ENCODE peak calls at places on chromosomes 1 and 21, in nine cellular contexts. One of them, this sample, is unnamed.

GRCh38 chr1:188429385-188429784 is 1600.6 kb downstream of the PLA2G4A start:
- DNase-seq in HCEC 1CT: peak
- DNase-seq in amygdala: no peak
- DNase-seq in HTR-8/SVneo: no peak
- DNase-seq in ACHN: no peak
- DNase-seq in kidney tubule cell: no peak
- DNase-seq in left colon: no peak
- DNase-seq in Caki2: no peak
- DNase-seq in naive thymus-derived CD8-positive, alpha-beta T cell: no peak
- DNase-seq in this sample: no peak

GRCh38 chr1:44559361-44559760 is 114.9 kb downstream of the TMEM53 start:
- DNase-seq in HCEC 1CT: no peak
- DNase-seq in amygdala: no peak
- DNase-seq in HTR-8/SVneo: no peak
- DNase-seq in ACHN: no peak
- DNase-seq in kidney tubule cell: no peak
- DNase-seq in left colon: no peak
- DNase-seq in Caki2: no peak
- DNase-seq in naive thymus-derived CD8-positive, alpha-beta T cell: no peak
- DNase-seq in this sample: no peak

GRCh38 chr1:71473331-71473730 is 392.5 kb upstream of the ZRANB2 start:
- DNase-seq in HCEC 1CT: no peak
- DNase-seq in amygdala: no peak
- DNase-seq in HTR-8/SVneo: no peak
- DNase-seq in ACHN: no peak
- DNase-seq in kidney tubule cell: no peak
- DNase-seq in left colon: no peak
- DNase-seq in Caki2: no peak
- DNase-seq in naive thymus-derived CD8-positive, alpha-beta T cell: no peak
- DNase-seq in this sample: no peak

GRCh38 chr1:172874950-172875349 is 175.8 kb downstream of the TNFSF18 start:
- DNase-seq in HCEC 1CT: no peak
- DNase-seq in amygdala: no peak
- DNase-seq in HTR-8/SVneo: no peak
- DNase-seq in ACHN: no peak
- DNase-seq in kidney tubule cell: peak
- DNase-seq in left colon: no peak
- DNase-seq in Caki2: no peak
- DNase-seq in naive thymus-derived CD8-positive, alpha-beta T cell: no peak
- DNase-seq in this sample: no peak

GRCh38 chr1:185541861-185542260 is 192.3 kb upstream of the HMCN1 start:
- DNase-seq in HCEC 1CT: peak
- DNase-seq in amygdala: no peak
- DNase-seq in HTR-8/SVneo: peak
- DNase-seq in ACHN: no peak
- DNase-seq in kidney tubule cell: peak
- DNase-seq in left colon: no peak
- DNase-seq in Caki2: peak
- DNase-seq in naive thymus-derived CD8-positive, alpha-beta T cell: no peak
- DNase-seq in this sample: no peak

GRCh38 chr1:81115422-81115821 is 685.3 kb upstream of the ADGRL2 start:
- DNase-seq in HCEC 1CT: no peak
- DNase-seq in amygdala: no peak
- DNase-seq in HTR-8/SVneo: no peak
- DNase-seq in ACHN: no peak
- DNase-seq in kidney tubule cell: no peak
- DNase-seq in left colon: no peak
- DNase-seq in Caki2: no peak
- DNase-seq in naive thymus-derived CD8-positive, alpha-beta T cell: no peak
- DNase-seq in this sample: no peak

GRCh38 chr1:246798606-246799496 is 74.6 kb downstream of the SCCPDH start:
- DNase-seq in HCEC 1CT: no peak
- DNase-seq in amygdala: no peak
- DNase-seq in HTR-8/SVneo: no peak
- DNase-seq in ACHN: no peak
- DNase-seq in kidney tubule cell: no peak
- DNase-seq in left colon: no peak
- DNase-seq in Caki2: no peak
- DNase-seq in naive thymus-derived CD8-positive, alpha-beta T cell: no peak
- DNase-seq in this sample: no peak

GRCh38 chr1:220918285-220918951 is 39.2 kb downstream of the HLX start:
- DNase-seq in HCEC 1CT: no peak
- DNase-seq in amygdala: no peak
- DNase-seq in HTR-8/SVneo: no peak
- DNase-seq in ACHN: no peak
- DNase-seq in kidney tubule cell: no peak
- DNase-seq in left colon: no peak
- DNase-seq in Caki2: no peak
- DNase-seq in naive thymus-derived CD8-positive, alpha-beta T cell: no peak
- DNase-seq in this sample: peak

GRCh38 chr1:78114034-78114956 is 68.5 kb downstream of the GIPC2 start:
- DNase-seq in HCEC 1CT: peak
- DNase-seq in amygdala: peak
- DNase-seq in HTR-8/SVneo: peak
- DNase-seq in ACHN: peak
- DNase-seq in kidney tubule cell: peak
- DNase-seq in left colon: peak
- DNase-seq in Caki2: peak
- DNase-seq in naive thymus-derived CD8-positive, alpha-beta T cell: no peak
- DNase-seq in this sample: peak

GRCh38 chr1:32652244-32652962 is 1.4 kb downstream of the RBBP4 start:
- DNase-seq in HCEC 1CT: no peak
- DNase-seq in amygdala: no peak
- DNase-seq in HTR-8/SVneo: no peak
- DNase-seq in ACHN: no peak
- DNase-seq in kidney tubule cell: no peak
- DNase-seq in left colon: no peak
- DNase-seq in Caki2: no peak
- DNase-seq in naive thymus-derived CD8-positive, alpha-beta T cell: no peak
- DNase-seq in this sample: no peak

GRCh38 chr1:70767377-70767776 is 280.2 kb downstream of the PTGER3 start:
- DNase-seq in HCEC 1CT: peak
- DNase-seq in amygdala: no peak
- DNase-seq in HTR-8/SVneo: no peak
- DNase-seq in ACHN: no peak
- DNase-seq in kidney tubule cell: no peak
- DNase-seq in left colon: no peak
- DNase-seq in Caki2: no peak
- DNase-seq in naive thymus-derived CD8-positive, alpha-beta T cell: no peak
- DNase-seq in this sample: no peak

GRCh38 chr1:198444792-198445191 is 95.7 kb downstream of the ATP6V1G3 start:
- DNase-seq in HCEC 1CT: peak
- DNase-seq in amygdala: no peak
- DNase-seq in HTR-8/SVneo: no peak
- DNase-seq in ACHN: no peak
- DNase-seq in kidney tubule cell: no peak
- DNase-seq in left colon: no peak
- DNase-seq in Caki2: no peak
- DNase-seq in naive thymus-derived CD8-positive, alpha-beta T cell: no peak
- DNase-seq in this sample: no peak

GRCh38 chr21:35088235-35088865 is 39.2 kb upstream of the RUNX1 start:
- DNase-seq in HCEC 1CT: peak
- DNase-seq in amygdala: no peak
- DNase-seq in HTR-8/SVneo: no peak
- DNase-seq in ACHN: no peak
- DNase-seq in kidney tubule cell: peak
- DNase-seq in left colon: no peak
- DNase-seq in Caki2: no peak
- DNase-seq in naive thymus-derived CD8-positive, alpha-beta T cell: no peak
- DNase-seq in this sample: no peak

GRCh38 chr1:197200468-197200899 is 54.0 kb upstream of the ASPM start:
- DNase-seq in HCEC 1CT: peak
- DNase-seq in amygdala: peak
- DNase-seq in HTR-8/SVneo: no peak
- DNase-seq in ACHN: peak
- DNase-seq in kidney tubule cell: no peak
- DNase-seq in left colon: peak
- DNase-seq in Caki2: peak
- DNase-seq in naive thymus-derived CD8-positive, alpha-beta T cell: no peak
- DNase-seq in this sample: no peak

GRCh38 chr1:56297948-56298347 is 281.4 kb downstream of the PLPP3 start:
- DNase-seq in HCEC 1CT: no peak
- DNase-seq in amygdala: no peak
- DNase-seq in HTR-8/SVneo: no peak
- DNase-seq in ACHN: no peak
- DNase-seq in kidney tubule cell: no peak
- DNase-seq in left colon: no peak
- DNase-seq in Caki2: no peak
- DNase-seq in naive thymus-derived CD8-positive, alpha-beta T cell: no peak
- DNase-seq in this sample: no peak

GRCh38 chr1:81179239-81179638 is 621.5 kb upstream of the ADGRL2 start:
- DNase-seq in HCEC 1CT: peak
- DNase-seq in amygdala: no peak
- DNase-seq in HTR-8/SVneo: peak
- DNase-seq in ACHN: peak
- DNase-seq in kidney tubule cell: peak
- DNase-seq in left colon: no peak
- DNase-seq in Caki2: peak
- DNase-seq in naive thymus-derived CD8-positive, alpha-beta T cell: no peak
- DNase-seq in this sample: no peak

GRCh38 chr1:117740461-117740860 is 134.6 kb downstream of the TENT5C start:
- DNase-seq in HCEC 1CT: no peak
- DNase-seq in amygdala: no peak
- DNase-seq in HTR-8/SVneo: no peak
- DNase-seq in ACHN: no peak
- DNase-seq in kidney tubule cell: no peak
- DNase-seq in left colon: no peak
- DNase-seq in Caki2: no peak
- DNase-seq in naive thymus-derived CD8-positive, alpha-beta T cell: no peak
- DNase-seq in this sample: no peak

GRCh38 chr1:172254521-172255222 is 165.8 kb upstream of the C1orf105 start:
- DNase-seq in HCEC 1CT: peak
- DNase-seq in amygdala: no peak
- DNase-seq in HTR-8/SVneo: peak
- DNase-seq in ACHN: peak
- DNase-seq in kidney tubule cell: peak
- DNase-seq in left colon: no peak
- DNase-seq in Caki2: peak
- DNase-seq in naive thymus-derived CD8-positive, alpha-beta T cell: no peak
- DNase-seq in this sample: no peak

GRCh38 chr1:218259800-218260199 is 25.3 kb upstream of the RRP15 start:
- DNase-seq in HCEC 1CT: peak
- DNase-seq in amygdala: no peak
- DNase-seq in HTR-8/SVneo: peak
- DNase-seq in ACHN: peak
- DNase-seq in kidney tubule cell: peak
- DNase-seq in left colon: no peak
- DNase-seq in Caki2: no peak
- DNase-seq in naive thymus-derived CD8-positive, alpha-beta T cell: no peak
- DNase-seq in this sample: peak

GRCh38 chr1:106037526-106037925 is 1018.9 kb upstream of the PRMT6 start:
- DNase-seq in HCEC 1CT: no peak
- DNase-seq in amygdala: no peak
- DNase-seq in HTR-8/SVneo: no peak
- DNase-seq in ACHN: no peak
- DNase-seq in kidney tubule cell: no peak
- DNase-seq in left colon: no peak
- DNase-seq in Caki2: no peak
- DNase-seq in naive thymus-derived CD8-positive, alpha-beta T cell: no peak
- DNase-seq in this sample: no peak

GRCh38 chr1:186722711-186723309 is 42.6 kb upstream of the PTGS2 start:
- DNase-seq in HCEC 1CT: peak
- DNase-seq in amygdala: no peak
- DNase-seq in HTR-8/SVneo: no peak
- DNase-seq in ACHN: peak
- DNase-seq in kidney tubule cell: peak
- DNase-seq in left colon: peak
- DNase-seq in Caki2: peak
- DNase-seq in naive thymus-derived CD8-positive, alpha-beta T cell: no peak
- DNase-seq in this sample: peak

GRCh38 chr1:69982992-69983391 is 222.4 kb downstream of the LRRC40 start:
- DNase-seq in HCEC 1CT: peak
- DNase-seq in amygdala: no peak
- DNase-seq in HTR-8/SVneo: peak
- DNase-seq in ACHN: no peak
- DNase-seq in kidney tubule cell: peak
- DNase-seq in left colon: no peak
- DNase-seq in Caki2: peak
- DNase-seq in naive thymus-derived CD8-positive, alpha-beta T cell: no peak
- DNase-seq in this sample: no peak

GRCh38 chr1:200359610-200360163 is 50.1 kb downstream of the ZNF281 start:
- DNase-seq in HCEC 1CT: peak
- DNase-seq in amygdala: no peak
- DNase-seq in HTR-8/SVneo: no peak
- DNase-seq in ACHN: no peak
- DNase-seq in kidney tubule cell: peak
- DNase-seq in left colon: no peak
- DNase-seq in Caki2: no peak
- DNase-seq in naive thymus-derived CD8-positive, alpha-beta T cell: no peak
- DNase-seq in this sample: no peak

GRCh38 chr1:83763281-83764095 is 235.4 kb downstream of the TTLL7 start:
- DNase-seq in HCEC 1CT: no peak
- DNase-seq in amygdala: no peak
- DNase-seq in HTR-8/SVneo: no peak
- DNase-seq in ACHN: no peak
- DNase-seq in kidney tubule cell: no peak
- DNase-seq in left colon: no peak
- DNase-seq in Caki2: no peak
- DNase-seq in naive thymus-derived CD8-positive, alpha-beta T cell: no peak
- DNase-seq in this sample: no peak

GRCh38 chr1:199243423-199244061 is 604.7 kb downstream of the PTPRC start:
- DNase-seq in HCEC 1CT: peak
- DNase-seq in amygdala: peak
- DNase-seq in HTR-8/SVneo: peak
- DNase-seq in ACHN: peak
- DNase-seq in kidney tubule cell: peak
- DNase-seq in left colon: peak
- DNase-seq in Caki2: peak
- DNase-seq in naive thymus-derived CD8-positive, alpha-beta T cell: peak
- DNase-seq in this sample: peak

GRCh38 chr1:198001776-198002408 is 84.7 kb downstream of the LHX9 start:
- DNase-seq in HCEC 1CT: no peak
- DNase-seq in amygdala: no peak
- DNase-seq in HTR-8/SVneo: no peak
- DNase-seq in ACHN: no peak
- DNase-seq in kidney tubule cell: no peak
- DNase-seq in left colon: no peak
- DNase-seq in Caki2: no peak
- DNase-seq in naive thymus-derived CD8-positive, alpha-beta T cell: no peak
- DNase-seq in this sample: no peak

GRCh38 chr1:180295999-180296398 is 65.9 kb downstream of the LHX4 start:
- DNase-seq in HCEC 1CT: no peak
- DNase-seq in amygdala: no peak
- DNase-seq in HTR-8/SVneo: no peak
- DNase-seq in ACHN: no peak
- DNase-seq in kidney tubule cell: no peak
- DNase-seq in left colon: no peak
- DNase-seq in Caki2: no peak
- DNase-seq in naive thymus-derived CD8-positive, alpha-beta T cell: no peak
- DNase-seq in this sample: no peak

GRCh38 chr1:207925210-207925609 is 14.3 kb upstream of the CD34 start:
- DNase-seq in HCEC 1CT: no peak
- DNase-seq in amygdala: no peak
- DNase-seq in HTR-8/SVneo: no peak
- DNase-seq in ACHN: no peak
- DNase-seq in kidney tubule cell: peak
- DNase-seq in left colon: no peak
- DNase-seq in Caki2: no peak
- DNase-seq in naive thymus-derived CD8-positive, alpha-beta T cell: no peak
- DNase-seq in this sample: peak

GRCh38 chr1:40861227-40862003 is 748 bp downstream of the CITED4 start:
- DNase-seq in HCEC 1CT: peak
- DNase-seq in amygdala: no peak
- DNase-seq in HTR-8/SVneo: no peak
- DNase-seq in ACHN: peak
- DNase-seq in kidney tubule cell: peak
- DNase-seq in left colon: peak
- DNase-seq in Caki2: no peak
- DNase-seq in naive thymus-derived CD8-positive, alpha-beta T cell: peak
- DNase-seq in this sample: no peak

GRCh38 chr1:80363689-80364475 is 1357.4 kb upstream of the ADGRL4 start:
- DNase-seq in HCEC 1CT: peak
- DNase-seq in amygdala: no peak
- DNase-seq in HTR-8/SVneo: no peak
- DNase-seq in ACHN: no peak
- DNase-seq in kidney tubule cell: peak
- DNase-seq in left colon: no peak
- DNase-seq in Caki2: no peak
- DNase-seq in naive thymus-derived CD8-positive, alpha-beta T cell: no peak
- DNase-seq in this sample: no peak